ENCODE peak calls at places on chromosome X, in eight cellular contexts. R is nephron progenitor cell; H is kidney; I is memory B cell; M is progenitor cell of endocrine pancreas; Q is gastrocnemius medialis; V is AG08396; W is activated CD4-positive, CD25-positive, alpha-beta regulatory T cell. J is an unnamed sample.

GRCh38 chrX:17082831-17083230 is 136.4 kb downstream of the REPS2 start:
- DNase-seq in R (no peak), W (no peak), M (no peak), Q (no peak), I (no peak), V (no peak), H (no peak), J (no peak)

GRCh38 chrX:125295337-125295736 is 24.3 kb upstream of the TEX13C start:
- DNase-seq in Q (no peak), H (no peak), M (no peak), V (no peak), I (no peak), R (no peak), W (no peak), J (no peak)

GRCh38 chrX:1741828-1742394 is 127.1 kb downstream of the ASMT start:
- DNase-seq in I (no peak), M (no peak), H (no peak), V (no peak), W (no peak), R (no peak), Q (no peak), J (no peak)

GRCh38 chrX:41468647-41469323 is 21.6 kb downstream of the NYX start:
- DNase-seq in H (peak), I (no peak), V (no peak), M (no peak), Q (peak), W (no peak), R (no peak), J (no peak)

GRCh38 chrX:148601034-148601433 is 100.6 kb downstream of the AFF2 start:
- DNase-seq in H (no peak), R (no peak), V (no peak), M (no peak), I (no peak), Q (no peak), W (no peak), J (no peak)

GRCh38 chrX:155056877-155057792 is 13.8 kb downstream of the CMC4 start:
- DNase-seq in V (peak), I (peak), Q (peak), W (no peak), R (peak), M (peak), H (peak), J (no peak)

GRCh38 chrX:97416461-97416860 is 532.8 kb downstream of the RPA4 start:
- DNase-seq in H (no peak), I (no peak), Q (no peak), M (no peak), V (no peak), R (no peak), W (no peak), J (no peak)

GRCh38 chrX:45435481-45435880 is 234.8 kb upstream of the DIPK2B start:
- DNase-seq in M (no peak), Q (no peak), W (no peak), V (no peak), H (no peak), I (no peak), R (no peak), J (no peak)

GRCh38 chrX:16842684-16843083 is 27.5 kb downstream of the RBBP7 start:
- DNase-seq in M (no peak), H (no peak), Q (no peak), V (no peak), R (no peak), I (no peak), W (no peak), J (no peak)

GRCh38 chrX:46589977-46590723 is 16.6 kb downstream of the CHST7 start:
- DNase-seq in I (no peak), M (no peak), V (no peak), W (no peak), R (no peak), H (no peak), Q (no peak), J (no peak)

GRCh38 chrX:148600581-148600980 is 100.2 kb downstream of the AFF2 start:
- DNase-seq in V (no peak), M (no peak), R (no peak), W (no peak), I (no peak), H (no peak), Q (no peak), J (no peak)

GRCh38 chrX:13091111-13091765 is 46.8 kb upstream of the FAM9C start:
- DNase-seq in V (no peak), H (no peak), R (no peak), I (no peak), M (no peak), W (no peak), Q (no peak), J (no peak)

GRCh38 chrX:47145408-47146120 is 543 bp downstream of the RBM10 start:
- DNase-seq in R (peak), Q (no peak), I (no peak), W (no peak), V (peak), M (no peak), H (peak), J (no peak)

GRCh38 chrX:40132751-40133150 is 35.0 kb upstream of the BCOR start:
- DNase-seq in I (no peak), M (no peak), H (peak), Q (peak), R (no peak), W (no peak), V (peak), J (no peak)